ENCODE peak calls at places on chromosome 22, in four cellular contexts. R is tibial nerve, U is breast epithelium, G is transverse colon. Q is an unnamed sample.

GRCh38 chr22:29715705-29716104 is 4.1 kb upstream of the CABP7 start:
- DNase-seq in R (no peak), U (no peak), G (no peak), Q (no peak)

GRCh38 chr22:17266261-17266971 is 47.2 kb upstream of the ADA2 start:
- DNase-seq in R (no peak), U (no peak), G (peak; percentile 76), Q (peak; percentile 13)

GRCh38 chr22:44168206-44168605 is 12.5 kb upstream of the PARVG start:
- DNase-seq in R (no peak), U (no peak), G (no peak), Q (no peak)

GRCh38 chr22:34966980-34967379 is 99.0 kb upstream of the ISX start:
- DNase-seq in R (no peak), U (no peak), G (no peak), Q (no peak)

GRCh38 chr22:21009638-21010425 is 5.1 kb upstream of the P2RX6 start:
- DNase-seq in R (no peak), U (no peak), G (peak; percentile 35), Q (no peak)

GRCh38 chr22:43843783-43844530 is 18.4 kb downstream of the SULT4A1 start:
- DNase-seq in R (no peak), U (no peak), G (no peak), Q (peak; percentile 4)

GRCh38 chr22:28799125-28799833 is 1.1 kb downstream of the XBP1 start:
- DNase-seq in R (peak; percentile 83), U (peak; percentile 71), G (peak; percentile 69), Q (peak; percentile 61)

GRCh38 chr22:29266564-29267461 is 968 bp downstream of the RHBDD3 start:
- DNase-seq in R (no peak), U (no peak), G (no peak), Q (no peak)

GRCh38 chr22:21687685-21688259 is 22.0 kb downstream of the PPIL2 start:
- DNase-seq in R (no peak), U (no peak), G (no peak), Q (no peak)

GRCh38 chr22:45210577-45211431 is 29.9 kb downstream of the KIAA0930 start:
- DNase-seq in R (no peak), U (no peak), G (no peak), Q (no peak)

GRCh38 chr22:45211435-45211834 is 29.3 kb downstream of the KIAA0930 start:
- DNase-seq in R (no peak), U (no peak), G (no peak), Q (no peak)

GRCh38 chr22:45212992-45213751 is 27.5 kb downstream of the KIAA0930 start:
- DNase-seq in R (peak; percentile 55), U (no peak), G (peak; percentile 27), Q (no peak)

GRCh38 chr22:45212306-45212709 is 28.4 kb downstream of the KIAA0930 start:
- DNase-seq in R (peak; percentile 44), U (peak; percentile 44), G (peak; percentile 64), Q (peak; percentile 43)

GRCh38 chr22:45211848-45212247 is 28.8 kb downstream of the KIAA0930 start:
- DNase-seq in R (no peak), U (no peak), G (no peak), Q (no peak)
- H3K4me3 ChIP-seq in R (peak overlapping the region; percentile 33), U (peak overlapping the region; percentile 65), G (no peak overlapping the region), Q (peak overlapping the region; percentile 66)

GRCh38 chr22:42194104-42194851 is 63.7 kb upstream of the CYP2D6 start:
- DNase-seq in R (no peak), U (no peak), G (no peak), Q (no peak)
- TF ChIP-seq POLR2A in R (no peak), U (no peak), G (no peak), Q (no peak)

DNA sequence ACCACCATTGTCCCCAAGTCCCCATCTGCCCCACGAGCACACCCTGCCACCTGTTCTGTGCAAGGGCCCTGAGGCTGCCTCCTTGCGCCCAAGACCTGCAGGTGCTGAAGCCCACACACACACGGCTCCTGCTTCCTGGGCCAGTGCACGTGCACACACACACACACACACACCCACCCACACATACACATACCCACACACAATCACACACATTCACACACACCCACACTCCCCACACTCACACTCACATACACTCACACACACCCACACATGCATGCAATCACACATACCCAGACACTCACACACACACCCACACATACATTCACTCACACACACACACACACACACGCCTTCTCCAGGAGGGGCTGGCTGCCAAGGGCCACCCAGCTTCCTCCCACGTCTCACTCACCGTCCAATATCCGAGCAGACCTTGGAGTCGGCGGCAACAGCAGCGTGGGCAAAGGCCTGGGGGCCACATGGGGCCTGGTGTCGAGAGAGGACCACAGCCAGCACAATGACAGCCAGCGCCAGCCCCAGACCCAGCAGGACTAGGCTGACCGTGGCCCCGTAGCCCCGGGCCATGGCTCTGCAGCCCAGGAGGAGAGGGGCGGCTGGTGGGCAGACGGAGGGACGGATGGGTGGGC is 616 bp downstream of the GGT5 start:
- DNase-seq in R (peak; percentile 14), U (peak; percentile 36), G (no peak), Q (no peak)
- H3K4me3 ChIP-seq in R (peak overlapping the region; percentile 13), U (peak overlapping the region; percentile 71), G (no peak overlapping the region), Q (peak overlapping the region; percentile 52)

GRCh38 chr22:39965749-39966148 is 5.6 kb downstream of the TMA7B start:
- DNase-seq in R (no peak), U (no peak), G (no peak), Q (no peak)

GRCh38 chr22:39967996-39968968 is 8.1 kb downstream of the TMA7B start:
- DNase-seq in R (peak; percentile 37), U (peak; percentile 66), G (no peak), Q (peak; percentile 14)

GRCh38 chr22:39966522-39966921 is 6.3 kb downstream of the TMA7B start:
- DNase-seq in R (no peak), U (no peak), G (no peak), Q (no peak)

GRCh38 chr22:39970742-39971141 is 10.5 kb downstream of the TMA7B start:
- DNase-seq in R (no peak), U (no peak), G (no peak), Q (no peak)

GRCh38 chr22:39967103-39967829 is 7.1 kb downstream of the TMA7B start:
- DNase-seq in R (no peak), U (no peak), G (peak; percentile 54), Q (no peak)
- TF ChIP-seq POLR2A in R (no peak), U (no peak), G (no peak), Q (no peak)

GRCh38 chr22:37231406-37232139 is 12.5 kb downstream of the RAC2 start:
- DNase-seq in R (no peak), U (no peak), G (peak; percentile 7), Q (no peak)

GRCh38 chr22:37229805-37230672 is 14.0 kb downstream of the RAC2 start:
- DNase-seq in R (no peak), U (no peak), G (peak; percentile 80), Q (peak; percentile 24)

GRCh38 chr22:37230673-37231405 is 13.2 kb downstream of the RAC2 start:
- DNase-seq in R (no peak), U (no peak), G (peak; percentile 47), Q (no peak)

GRCh38 chr22:37228106-37229011 is 15.7 kb downstream of the RAC2 start:
- DNase-seq in R (no peak), U (no peak), G (peak; percentile 41), Q (no peak)

GRCh38 chr22:37229012-37229804 is 14.9 kb downstream of the RAC2 start:
- DNase-seq in R (no peak), U (no peak), G (no peak), Q (no peak)
- H3K4me3 ChIP-seq in R (no peak overlapping the region), U (no peak overlapping the region), G (no peak overlapping the region), Q (no peak overlapping the region)

GRCh38 chr22:50198624-50199017 is 2.2 kb upstream of the SELENOO start:
- DNase-seq in R (no peak), U (no peak), G (no peak), Q (no peak)

GRCh38 chr22:50199251-50199721 is 1.5 kb upstream of the SELENOO start:
- DNase-seq in R (no peak), U (no peak), G (no peak), Q (no peak)

GRCh38 chr22:50201191-50202129 is 649 bp downstream of the SELENOO start:
- DNase-seq in R (no peak), U (no peak), G (no peak), Q (no peak)

GRCh38 chr22:50200333-50201190 is at the start of gene SELENOO:
- DNase-seq in R (peak; percentile 82), U (peak; percentile 82), G (peak; percentile 95), Q (peak; percentile 87)

DNA sequence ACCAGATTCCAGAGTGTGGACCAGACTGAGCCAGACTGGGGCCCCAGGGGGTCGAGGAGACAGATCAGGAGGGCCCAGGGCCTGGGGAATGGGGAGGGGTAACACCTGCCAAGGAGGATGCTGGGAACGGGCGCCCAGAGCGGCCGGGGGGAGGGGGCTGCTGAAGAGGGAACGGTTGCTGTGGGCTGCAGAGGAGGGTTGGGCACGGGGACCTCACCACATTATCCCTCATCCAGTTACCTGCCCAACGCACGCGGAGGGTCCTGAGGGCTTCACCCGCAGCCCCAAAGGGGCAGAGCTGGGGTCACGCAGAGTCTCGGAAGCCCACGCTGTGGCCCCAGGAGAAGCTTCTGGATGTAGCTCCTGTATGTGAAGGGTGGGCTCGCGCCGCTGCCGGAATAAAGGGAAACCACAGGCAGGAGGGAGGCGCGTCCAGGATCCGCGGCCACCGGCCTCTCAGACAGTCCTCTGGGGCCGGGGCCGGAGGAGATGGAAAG is 927 bp upstream of the SELENOO start:
- DNase-seq in R (no peak), U (no peak), G (no peak), Q (no peak)
- TF ChIP-seq POLR2A in R (no peak), U (no peak), G (no peak), Q (no peak)